ENCODE peak calls at places on chromosome 3, in six cellular contexts. N, L, Q, H, D and F are unnamed samples.

GRCh38 chr3:154301556-154301955 is 22.7 kb downstream of the DHX36 start:
- DNase-seq in L (no peak), H (no peak), N (no peak), D (peak; percentile 15), Q (no peak), F (no peak)

GRCh38 chr3:138471481-138471880 is 37.1 kb downstream of the ESYT3 start:
- DNase-seq in H (no peak), L (no peak), N (no peak), D (no peak), Q (no peak), F (no peak)

GRCh38 chr3:190631295-190631694 is 117.4 kb downstream of the IL1RAP start:
- DNase-seq in Q (no peak), H (no peak), D (no peak), N (no peak), L (no peak), F (no peak)

GRCh38 chr3:120393761-120394160 is 44.6 kb upstream of the LRRC58 start:
- DNase-seq in Q (no peak), D (no peak), L (no peak), N (no peak), H (no peak), F (no peak)

GRCh38 chr3:150742679-150743078 is 20.3 kb downstream of the SIAH2 start:
- DNase-seq in Q (no peak), N (no peak), H (no peak), D (no peak), L (no peak), F (no peak)

GRCh38 chr3:63364909-63365308 is 86.8 kb downstream of the SYNPR start:
- DNase-seq in N (peak; percentile 74), Q (no peak), H (no peak), D (peak; percentile 16), L (no peak), F (no peak)

GRCh38 chr3:14130230-14130629 is 5.4 kb downstream of the TMEM43 start:
- DNase-seq in Q (no peak), D (no peak), N (no peak), L (no peak), H (no peak), F (no peak)

GRCh38 chr3:101865751-101866509 is 16.6 kb downstream of the NFKBIZ start:
- DNase-seq in L (no peak), H (peak; percentile 44), Q (peak; percentile 12), D (peak; percentile 27), N (peak; percentile 70), F (no peak)

GRCh38 chr3:72957303-72957702 is 39.3 kb upstream of the PPP4R2 start:
- DNase-seq in N (no peak), D (no peak), L (no peak), Q (no peak), H (no peak), F (peak; percentile 95)

GRCh38 chr3:32412887-32413286 is 21.2 kb downstream of the CMTM7 start:
- DNase-seq in N (no peak), H (no peak), L (no peak), D (no peak), Q (no peak), F (no peak)

GRCh38 chr3:46496745-46497555 is 826 bp upstream of the RTP3 start:
- DNase-seq in L (peak; percentile 8), H (no peak), Q (no peak), N (peak; percentile 83), D (no peak), F (no peak)

GRCh38 chr3:186902713-186903112 is 27.6 kb upstream of the ST6GAL1 start:
- DNase-seq in D (no peak), N (no peak), L (no peak), Q (no peak), H (no peak), F (no peak)

GRCh38 chr3:14431556-14431927 is 29.1 kb downstream of the SLC6A6 start:
- DNase-seq in N (peak; percentile 52), H (peak; percentile 45), D (no peak), Q (no peak), L (no peak), F (no peak)

GRCh38 chr3:69944931-69945493 is 54.5 kb upstream of the SAMMSON start:
- DNase-seq in L (no peak), H (no peak), N (no peak), Q (no peak), D (no peak), F (no peak)

GRCh38 chr3:106683931-106684330 is 693.3 kb upstream of the CCDC54 start:
- DNase-seq in Q (no peak), L (no peak), H (no peak), D (no peak), N (no peak), F (no peak)
- H2AFZ ChIP-seq in Q (no peak overlapping the region), L (no peak overlapping the region), H (no peak overlapping the region), D (no peak overlapping the region), N (no peak overlapping the region), F (no peak overlapping the region)

GRCh38 chr3:125207507-125207906 is 5.0 kb downstream of the SLC12A8 start:
- DNase-seq in D (no peak), N (no peak), H (no peak), Q (no peak), L (no peak), F (no peak)
- TF ChIP-seq POLR2AphosphoS5 in D (no peak), N (no peak), H (no peak), Q (no peak), L (no peak), F (no peak)

DNA sequence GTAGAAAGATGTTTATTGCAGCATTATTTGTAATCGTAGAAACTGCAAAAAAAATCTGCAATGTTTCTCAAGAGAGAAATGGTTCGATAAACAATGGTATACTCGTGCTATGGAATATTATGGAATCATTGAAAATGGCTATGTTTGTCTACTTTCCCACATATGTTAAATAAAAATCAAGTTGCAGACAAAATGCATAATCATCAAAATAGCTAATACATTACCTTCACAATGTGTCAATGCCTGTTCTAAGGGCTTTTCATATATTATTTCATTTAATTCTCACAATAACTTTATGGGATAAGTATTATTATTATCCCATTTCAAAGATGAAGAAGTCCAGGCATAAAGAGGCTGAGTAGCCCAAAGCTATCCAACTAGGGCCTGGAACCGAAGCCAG is 2.2 kb upstream of the EIF2B5 start:
- DNase-seq in Q (no peak), D (no peak), L (no peak), H (no peak), N (no peak), F (no peak)
- H2AFZ ChIP-seq in Q (no peak overlapping the region), D (no peak overlapping the region), L (no peak overlapping the region), H (peak overlapping the region; percentile 95), N (no peak overlapping the region), F (no peak overlapping the region)

DNA sequence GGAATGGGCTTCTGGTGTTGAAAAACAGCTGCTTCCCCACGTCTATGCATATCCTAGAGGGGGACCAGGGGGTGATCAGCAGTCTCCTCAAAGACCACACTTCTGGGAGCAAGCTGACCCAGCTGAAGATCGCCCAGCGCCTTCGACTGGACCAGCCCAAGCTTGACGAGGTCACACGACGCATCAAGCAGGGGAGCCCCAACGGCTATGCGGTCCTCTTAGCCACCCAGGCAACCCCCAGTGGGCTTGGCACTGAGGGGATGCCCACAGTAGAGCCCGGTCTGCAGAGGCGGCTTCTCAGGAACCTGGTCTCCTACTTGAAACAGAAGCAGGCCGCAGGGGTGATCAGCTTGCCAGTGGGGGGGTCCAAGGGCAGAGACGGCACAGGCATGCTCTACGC is 2.5 kb downstream of the RBM15B start:
- DNase-seq in N (no peak), D (no peak), H (no peak), L (no peak), Q (no peak), F (no peak)
- TF ChIP-seq POLR2AphosphoS5 in N (no peak), D (no peak), H (no peak), L (peak; percentile 49), Q (no peak), F (no peak)

GRCh38 chr3:12840591-12841084 is 727 bp downstream of the RPL32 start:
- DNase-seq in H (no peak), N (no peak), L (no peak), Q (no peak), D (no peak), F (no peak)
- H2AFZ ChIP-seq in H (no peak overlapping the region), N (no peak overlapping the region), L (no peak overlapping the region), Q (no peak overlapping the region), D (no peak overlapping the region), F (no peak overlapping the region)

GRCh38 chr3:76054404-76054803 is 269.1 kb upstream of the ZNF717 start:
- DNase-seq in D (no peak), N (no peak), H (no peak), Q (no peak), L (no peak), F (no peak)
- TF ChIP-seq POLR2AphosphoS5 in D (no peak), N (no peak), H (no peak), Q (no peak), L (no peak), F (no peak)

DNA sequence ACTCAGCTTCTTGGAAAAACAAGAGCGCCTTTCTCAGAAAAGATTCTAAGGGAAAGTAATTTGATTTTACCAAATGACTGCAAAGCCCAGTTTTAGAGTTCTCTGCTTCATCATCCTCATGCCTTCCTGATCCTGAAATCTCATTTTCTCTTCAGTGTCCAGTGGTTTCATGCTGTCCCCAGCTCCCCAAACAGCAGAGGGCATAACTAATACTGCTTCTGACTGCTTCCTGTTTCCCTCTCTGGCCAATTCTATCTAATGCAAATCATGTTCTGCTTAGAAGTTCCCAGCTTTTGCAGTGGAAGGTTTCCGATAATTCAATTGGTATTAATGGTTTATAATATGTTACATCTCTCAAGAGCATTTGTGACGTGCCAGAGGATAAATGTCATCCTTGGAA is 161.1 kb downstream of the CLSTN2 start:
- DNase-seq in H (no peak), Q (no peak), L (no peak), D (no peak), N (no peak), F (no peak)
- H2AFZ ChIP-seq in H (no peak overlapping the region), Q (no peak overlapping the region), L (no peak overlapping the region), D (no peak overlapping the region), N (no peak overlapping the region), F (no peak overlapping the region)

DNA sequence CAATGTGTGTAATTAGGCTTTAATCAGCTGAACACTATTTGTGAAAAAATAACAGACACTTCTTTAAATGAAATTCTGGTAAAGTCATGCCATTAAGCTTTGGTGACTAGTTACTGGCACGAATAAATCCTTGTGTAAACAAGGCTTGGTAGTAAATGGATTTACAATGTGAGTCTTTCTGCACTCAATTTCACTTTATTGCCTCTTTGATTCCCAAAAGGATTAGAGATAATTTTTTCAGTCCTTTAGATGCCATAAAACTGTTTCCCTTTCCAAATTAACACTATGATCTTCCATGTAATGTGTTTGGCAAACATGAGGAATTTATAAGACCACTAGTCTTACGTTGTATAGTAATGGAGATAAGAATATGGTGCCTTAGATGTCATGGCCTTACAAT is 339.5 kb upstream of the DNAJC19 start:
- DNase-seq in D (no peak), Q (no peak), N (no peak), L (no peak), H (no peak), F (no peak)
- TF ChIP-seq POLR2AphosphoS5 in D (no peak), Q (no peak), N (no peak), L (no peak), H (no peak), F (no peak)